ENCODE peak calls at places on chromosomes 16 and 17, in eight cellular contexts. N is Panc1, M is heart left ventricle, Q is GM23248, I is neural progenitor cell, L is ascending aorta, H is breast epithelium, X is hepatocyte. Y is an unnamed sample. For H3K4me1, the result is how much of the 10 kb centered on the place peaks cover.

GRCh38 chr17:12107905-12108304 is 87.2 kb downstream of the MAP2K4 start:
- DNase-seq in I (no peak), H (no peak), N (no peak), L (no peak), X (no peak), Q (peak), M (no peak), Y (no peak)

GRCh38 chr17:78127240-78127887 is 1.2 kb downstream of the TMC6 start:
- DNase-seq in M (peak), Q (no peak), N (no peak), I (peak), L (no peak), H (no peak), X (peak), Y (peak)

GRCh38 chr17:49871211-49871610 is 23.3 kb upstream of the TAC4 start:
- DNase-seq in M (no peak), Q (no peak), N (no peak), L (no peak), X (no peak), H (no peak), I (no peak), Y (no peak)

GRCh38 chr16:26598989-26599785 is 467.5 kb upstream of the C16orf82 start:
- DNase-seq in I (peak), L (no peak), M (no peak), H (no peak), Q (no peak), N (no peak), X (no peak), Y (no peak)

GRCh38 chr16:66717112-66717675 is 20.7 kb upstream of the CMTM4 start:
- DNase-seq in Q (peak), I (peak), X (peak), N (no peak), H (no peak), M (peak), L (no peak), Y (no peak)

GRCh38 chr16:10827691-10828341 is 9.2 kb upstream of the TVP23A start:
- DNase-seq in M (peak), X (peak), L (peak), H (peak), N (no peak), I (no peak), Q (peak), Y (no peak)

GRCh38 chr17:70041575-70041974 is 33.5 kb upstream of the KCNJ16 start:
- DNase-seq in N (no peak), M (no peak), X (no peak), Q (no peak), I (no peak), L (no peak), H (no peak), Y (no peak)

GRCh38 chr17:45228985-45229517 is 7.4 kb downstream of the FMNL1 start:
- DNase-seq in M (peak), L (peak), H (no peak), Q (peak), N (no peak), I (peak), X (peak), Y (peak)

GRCh38 chr16:17658881-17659280 is 188.1 kb upstream of the XYLT1 start:
- DNase-seq in I (no peak), L (no peak), X (no peak), H (no peak), Q (no peak), N (no peak), M (no peak), Y (no peak)

GRCh38 chr17:67974598-67975066 is 21.6 kb downstream of the C17orf58 start:
- DNase-seq in M (no peak), H (no peak), Q (no peak), X (no peak), I (peak), L (no peak), N (no peak), Y (no peak)

GRCh38 chr17:61015966-61016365 is 338.3 kb downstream of the BCAS3 start:
- DNase-seq in M (no peak), L (no peak), X (no peak), Q (peak), H (no peak), N (no peak), I (no peak), Y (no peak)

GRCh38 chr16:56614549-56614991 is 6.2 kb downstream of the MT2A start:
- DNase-seq in M (no peak), L (no peak), X (no peak), I (no peak), N (no peak), H (no peak), Q (peak), Y (no peak)

GRCh38 chr16:46627746-46628145 is 6.6 kb upstream of the SHCBP1 start:
- DNase-seq in L (no peak), I (no peak), N (no peak), M (no peak), X (no peak), Q (no peak), H (no peak), Y (no peak)

GRCh38 chr17:41284043-41284442 is 8.5 kb downstream of the KRTAP9-7 start:
- DNase-seq in M (no peak), I (no peak), Q (peak), X (peak), H (no peak), N (no peak), L (no peak), Y (no peak)

GRCh38 chr16:79169239-79169638 is 431.3 kb downstream of the MAF start:
- DNase-seq in L (no peak), I (peak), X (peak), H (no peak), M (peak), N (no peak), Q (no peak), Y (no peak)

GRCh38 chr16:11303405-11304138 is 22.4 kb upstream of the PRM1 start:
- DNase-seq in L (no peak), Q (no peak), I (no peak), N (no peak), M (no peak), X (peak), H (peak), Y (no peak)

GRCh38 chr16:48462146-48462740 is 77.0 kb upstream of the SIAH1 start:
- DNase-seq in M (no peak), Q (no peak), I (no peak), H (no peak), X (no peak), L (no peak), N (peak), Y (no peak)

GRCh38 chr17:47882247-47882646 is 13.8 kb upstream of the SP2 start:
- DNase-seq in M (no peak), N (no peak), I (no peak), Q (peak), X (no peak), L (no peak), H (no peak), Y (no peak)

GRCh38 chr16:81551141-81551808 is 106.7 kb downstream of the CMIP start:
- DNase-seq in N (no peak), H (no peak), I (no peak), L (no peak), M (no peak), Q (peak), X (no peak), Y (no peak)

GRCh38 chr16:81551821-81552304 is 107.3 kb downstream of the CMIP start:
- DNase-seq in L (no peak), M (peak), Q (peak), I (no peak), N (no peak), H (no peak), X (peak), Y (no peak)

GRCh38 chr16:81548901-81549546 is 104.4 kb downstream of the CMIP start:
- DNase-seq in Q (no peak), L (no peak), I (no peak), H (no peak), X (peak), M (peak), N (no peak), Y (no peak)

GRCh38 chr16:81549547-81550411 is 105.2 kb downstream of the CMIP start:
- DNase-seq in H (no peak), M (peak), I (no peak), X (no peak), L (no peak), N (no peak), Q (no peak), Y (no peak)

DNA sequence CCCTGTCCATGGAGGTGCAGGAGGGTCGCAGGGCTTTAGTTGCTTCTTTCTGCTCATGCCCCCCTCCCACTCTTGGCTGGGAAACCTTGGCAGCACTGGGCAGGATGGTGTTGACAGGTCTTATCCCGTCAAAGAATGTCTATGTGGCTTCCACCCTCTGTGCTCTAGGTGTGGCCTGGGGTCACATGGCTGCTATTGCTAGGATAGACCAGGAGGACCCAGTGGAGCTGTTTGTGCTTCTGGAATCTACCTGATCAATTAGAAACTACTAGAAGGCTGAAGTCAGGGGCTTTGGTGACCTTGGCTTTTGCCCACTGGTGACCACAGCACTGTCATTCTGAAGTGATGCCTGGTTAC is 105.8 kb downstream of the CMIP start:
- DNase-seq in I (no peak), H (no peak), Q (no peak), X (no peak), L (no peak), N (no peak), M (peak), Y (no peak)
- H3K4me1 ChIP-seq in I (under half), H (under half), Q (under half), X (under half), L (under half), N (under half), M (half or more), Y (under half)

DNA sequence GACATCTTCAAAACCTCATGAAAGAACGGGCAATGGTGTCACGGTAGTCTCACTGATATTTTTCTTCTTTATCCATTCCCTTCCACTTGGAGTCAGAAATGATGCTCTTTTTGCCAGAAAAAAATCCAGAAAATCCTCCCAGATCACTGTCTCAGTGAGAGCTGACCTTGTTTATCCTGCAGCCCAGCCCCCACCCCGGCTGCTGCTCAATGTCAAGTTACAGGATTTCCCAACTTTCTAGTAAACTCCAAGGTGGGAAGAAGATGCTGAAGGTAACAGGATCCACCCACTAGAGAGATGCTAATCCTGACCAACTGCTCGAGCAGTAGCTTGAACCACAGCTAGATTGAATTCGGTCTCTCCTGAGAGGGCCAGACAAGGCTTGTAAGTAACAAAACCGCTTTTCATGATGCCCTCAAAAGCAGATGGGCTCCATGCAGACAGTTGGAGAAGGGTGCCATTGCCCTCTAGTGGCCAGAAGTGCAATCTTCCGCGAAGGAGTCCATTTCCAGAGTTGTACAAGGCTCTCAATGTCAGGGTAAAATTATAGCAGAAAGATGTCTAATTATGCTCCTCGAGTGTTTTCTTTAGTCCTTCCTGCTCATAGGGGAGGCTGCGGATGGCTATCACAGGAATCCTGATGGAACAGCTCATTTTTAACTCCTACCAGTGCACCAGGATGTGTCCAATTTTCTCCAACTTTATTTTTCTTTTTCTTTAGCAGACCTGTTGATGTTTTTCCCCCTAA is 4.0 kb downstream of the CDH11 start:
- DNase-seq in L (no peak), H (no peak), X (peak), N (peak), M (peak), Q (peak), I (peak), Y (no peak)
- H3K4me3 ChIP-seq in L (no peak), H (no peak), X (peak), N (peak), M (no peak), Q (peak), I (peak), Y (no peak)

DNA sequence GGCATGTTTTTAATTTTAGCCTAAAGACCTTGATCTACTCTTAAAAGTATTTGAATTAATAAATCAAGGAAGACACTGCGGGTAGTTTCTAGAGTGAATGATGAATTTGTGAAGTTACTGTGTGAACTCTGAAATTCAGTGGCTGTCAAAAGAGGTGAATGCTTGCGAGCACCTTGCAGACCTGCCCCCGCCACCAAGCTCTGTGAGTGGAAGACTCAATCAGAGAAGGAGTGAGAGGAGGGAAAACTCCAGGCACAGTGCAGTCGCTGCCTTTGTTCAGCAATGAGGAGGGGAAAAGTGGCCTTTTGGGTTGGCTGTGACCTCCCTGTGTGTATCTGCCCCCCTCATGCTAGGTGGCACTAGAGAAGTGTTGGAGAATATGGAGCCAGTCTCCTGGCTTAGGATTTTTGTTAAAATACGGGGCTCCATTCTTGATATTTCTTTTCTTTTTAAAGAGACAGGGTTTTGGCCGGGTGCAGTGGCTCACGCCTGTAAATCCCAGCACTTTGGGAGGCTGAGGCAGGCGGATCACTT is 53.0 kb downstream of the LDHD start:
- DNase-seq in I (no peak), N (no peak), X (no peak), L (no peak), Q (no peak), H (no peak), M (no peak), Y (no peak)
- H3K4me1 ChIP-seq in I (under half), N (under half), X (under half), L (under half), Q (under half), H (under half), M (under half), Y (under half)

DNA sequence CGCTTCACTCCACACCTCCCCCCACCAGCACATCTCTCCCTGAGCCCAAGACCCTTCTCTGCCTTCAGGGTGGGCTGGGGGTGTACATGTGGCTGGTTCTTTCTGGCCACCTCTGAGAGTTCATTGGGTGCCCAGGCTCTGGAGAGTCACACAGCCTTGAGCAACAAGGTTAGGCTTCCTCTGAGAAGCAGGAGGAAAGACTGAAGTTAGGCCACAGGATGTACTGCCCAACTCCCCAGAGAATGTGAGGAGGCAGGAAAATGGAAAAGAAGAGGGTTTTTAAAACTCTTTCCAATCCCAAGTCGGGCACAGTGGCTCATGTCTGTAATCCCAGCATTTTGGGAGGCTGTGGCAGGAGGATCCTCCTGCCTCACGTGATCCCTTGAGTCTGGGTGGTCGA is 7.3 kb downstream of the PCGF2 start:
- DNase-seq in I (no peak), X (no peak), N (no peak), M (no peak), H (no peak), L (no peak), Q (no peak), Y (no peak)
- H3K4me3 ChIP-seq in I (no peak), X (no peak), N (no peak), M (no peak), H (no peak), L (no peak), Q (no peak), Y (no peak)

DNA sequence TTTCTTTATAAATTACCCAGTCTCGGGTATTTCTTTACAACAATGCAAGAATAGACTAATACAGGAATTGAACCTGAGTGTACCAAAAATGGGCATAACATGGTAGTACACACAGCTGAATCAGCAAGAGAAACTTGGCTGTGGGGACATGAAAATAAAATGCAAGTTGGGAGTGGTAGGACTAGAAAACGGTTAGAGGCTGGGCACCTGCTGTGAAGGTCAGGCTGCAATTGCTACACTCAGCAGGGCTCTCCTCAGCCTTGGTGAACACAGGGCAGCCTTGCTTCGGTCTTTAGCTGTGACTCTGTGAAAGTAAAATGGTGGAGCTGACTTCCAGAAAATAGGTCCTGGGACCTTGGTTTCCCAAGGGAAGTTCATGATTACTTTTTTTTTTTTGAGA is 45.6 kb downstream of the CNGB1 start:
- DNase-seq in X (no peak), H (no peak), L (no peak), N (no peak), M (no peak), I (no peak), Q (no peak), Y (no peak)
- H3K4me1 ChIP-seq in X (under half), H (under half), L (under half), N (under half), M (under half), I (under half), Q (under half), Y (under half)